ENCODE peak calls at places on chromosomes 11 and 22, in five cellular contexts. R is cardiac muscle cell, J is neural progenitor cell, T is ovary, G is Caco-2. V is an unnamed sample. For H3K36me3, the result is how much of the 10 kb centered on the place peaks cover.

GRCh38 chr11:57474017-57474750 is 13.9 kb downstream of the RTN4RL2 start:
- DNase-seq in R (no peak), J (no peak), T (no peak), G (no peak), V (no peak)

GRCh38 chr22:37609240-37610152 is 862 bp downstream of the GGA1 start:
- DNase-seq in R (no peak), J (no peak), T (no peak), G (no peak), V (no peak)

GRCh38 chr11:124633355-124633754 is 10.7 kb downstream of the TBRG1 start:
- DNase-seq in R (no peak), J (no peak), T (no peak), G (no peak), V (no peak)

GRCh38 chr11:118142081-118142480 is 10.5 kb downstream of the SCN4B start:
- DNase-seq in R (no peak), J (no peak), T (no peak), G (peak), V (peak)

GRCh38 chr11:128153697-128154048 is 433.7 kb downstream of the ETS1 start:
- DNase-seq in R (no peak), J (no peak), T (no peak), G (no peak), V (no peak)

GRCh38 chr22:29541845-29542244 is 11.7 kb downstream of the THOC5 start:
- DNase-seq in R (no peak), J (no peak), T (no peak), G (no peak), V (no peak)

GRCh38 chr11:93831343-93832082 is 18.9 kb downstream of the VSTM5 start:
- DNase-seq in R (no peak), J (no peak), T (no peak), G (no peak), V (no peak)

GRCh38 chr22:26553056-26553752 is 36.7 kb downstream of the TPST2 start:
- DNase-seq in R (no peak), J (no peak), T (no peak), G (no peak), V (peak)

GRCh38 chr11:108220721-108221346 is 1.6 kb downstream of the NPAT start:
- DNase-seq in R (no peak), J (no peak), T (no peak), G (no peak), V (no peak)

GRCh38 chr22:26286091-26286780 is 117.0 kb downstream of the SEZ6L start:
- DNase-seq in R (no peak), J (no peak), T (no peak), G (no peak), V (no peak)

GRCh38 chr11:15072551-15073143 is 746 bp upstream of the CALCB start:
- DNase-seq in R (no peak), J (no peak), T (no peak), G (no peak), V (no peak)

GRCh38 chr11:108536783-108537182 is 38.6 kb upstream of the POGLUT3 start:
- DNase-seq in R (no peak), J (no peak), T (no peak), G (no peak), V (no peak)

GRCh38 chr22:31173386-31174145 is 13.6 kb downstream of the RNF185 start:
- DNase-seq in R (no peak), J (no peak), T (no peak), G (no peak), V (peak)

GRCh38 chr11:1937616-1938342 is 9.4 kb upstream of the MRPL23 start:
- DNase-seq in R (no peak), J (no peak), T (peak), G (peak), V (no peak)

GRCh38 chr11:2084721-2085120 is 54.5 kb downstream of the IGF2 start:
- DNase-seq in R (no peak), J (no peak), T (no peak), G (no peak), V (no peak)

GRCh38 chr11:11816511-11817319 is 25.1 kb upstream of the USP47 start:
- DNase-seq in R (no peak), J (no peak), T (no peak), G (no peak), V (no peak)

GRCh38 chr11:8813658-8814057 is 97.3 kb upstream of the AKIP1 start:
- DNase-seq in R (peak), J (peak), T (peak), G (peak), V (no peak)

GRCh38 chr11:15035283-15035682 is 38.1 kb upstream of the CALCB start:
- DNase-seq in R (no peak), J (peak), T (no peak), G (no peak), V (no peak)

GRCh38 chr11:58592760-58593472 is 14.1 kb downstream of the ZFP91 start:
- DNase-seq in R (no peak), J (no peak), T (no peak), G (no peak), V (no peak)

GRCh38 chr11:96015911-96016565 is 92.1 kb upstream of the MTMR2 start:
- DNase-seq in R (no peak), J (no peak), T (no peak), G (no peak), V (no peak)

GRCh38 chr11:113572349-113572748 is 97.2 kb upstream of the DRD2 start:
- DNase-seq in R (no peak), J (no peak), T (no peak), G (no peak), V (no peak)

GRCh38 chr11:72589802-72590761 is 84.1 kb downstream of the PDE2A start:
- DNase-seq in R (peak), J (peak), T (no peak), G (peak), V (no peak)
- TF ChIP-seq CTCF in R (peak), J (peak), T (peak), G (peak), V (peak)

GRCh38 chr11:43951231-43951630 is 8.8 kb downstream of the C11orf96 start:
- DNase-seq in R (no peak), J (peak), T (no peak), G (no peak), V (no peak)
- H3K36me3 ChIP-seq in R (under half), J (under half), T (under half), G (under half), V (under half)

GRCh38 chr11:101914349-101914736 is 467 bp upstream of the CEP126 start:
- DNase-seq in R (peak), J (peak), T (peak), G (no peak), V (no peak)

GRCh38 chr11:101915811-101916291 is 471 bp downstream of the ANGPTL5 start:
- DNase-seq in R (no peak), J (peak), T (no peak), G (no peak), V (no peak)

GRCh38 chr11:101916422-101916821 is at the start of gene ANGPTL5:
- DNase-seq in R (no peak), J (no peak), T (no peak), G (no peak), V (no peak)

GRCh38 chr11:101913631-101914030 is 1.2 kb upstream of the CEP126 start:
- DNase-seq in R (no peak), J (no peak), T (no peak), G (no peak), V (no peak)

GRCh38 chr11:101914737-101915426 is at the start of gene CEP126:
- DNase-seq in R (peak), J (peak), T (peak), G (peak), V (peak)
- TF ChIP-seq CTCF in R (peak), J (peak), T (peak), G (peak), V (peak)

GRCh38 chr22:40764743-40765441 is 54.3 kb downstream of the SLC25A17 start:
- DNase-seq in R (no peak), J (no peak), T (no peak), G (no peak), V (no peak)

GRCh38 chr22:40766956-40767355 is 52.2 kb downstream of the SLC25A17 start:
- DNase-seq in R (no peak), J (no peak), T (no peak), G (no peak), V (peak)

GRCh38 chr22:40768187-40768586 is 51.0 kb downstream of the SLC25A17 start:
- DNase-seq in R (no peak), J (no peak), T (no peak), G (no peak), V (no peak)

DNA sequence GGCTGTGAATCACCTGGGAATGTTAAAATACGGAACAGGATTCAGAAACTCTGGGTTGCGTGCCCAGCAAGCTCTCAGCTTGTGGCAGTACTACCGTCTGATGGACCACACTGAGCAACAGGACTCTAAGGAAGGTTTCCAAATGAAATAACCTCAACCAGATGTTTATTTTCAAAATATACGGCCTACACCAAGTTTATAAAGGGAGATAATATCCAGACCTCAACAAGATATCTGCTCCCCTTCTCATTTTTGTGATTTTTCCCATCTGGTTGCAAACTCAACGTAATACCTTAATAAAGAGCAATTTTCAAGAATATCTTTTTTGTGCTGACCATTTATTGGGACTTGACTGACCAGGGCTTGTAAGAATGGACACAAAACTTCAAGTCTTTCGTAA is 49.4 kb downstream of the SLC25A17 start:
- DNase-seq in R (no peak), J (no peak), T (no peak), G (no peak), V (no peak)
- H3K36me3 ChIP-seq in R (under half), J (under half), T (under half), G (under half), V (under half)

GRCh38 chr11:73324116-73324515 is 16.0 kb downstream of the ARHGEF17 start:
- DNase-seq in R (no peak), J (no peak), T (no peak), G (no peak), V (no peak)

GRCh38 chr11:73322986-73323306 is 14.9 kb downstream of the ARHGEF17 start:
- DNase-seq in R (no peak), J (no peak), T (no peak), G (no peak), V (no peak)

GRCh38 chr11:73322111-73322985 is 14.3 kb downstream of the ARHGEF17 start:
- DNase-seq in R (no peak), J (no peak), T (no peak), G (no peak), V (no peak)

GRCh38 chr11:73324665-73325035 is 16.6 kb downstream of the ARHGEF17 start:
- DNase-seq in R (no peak), J (no peak), T (no peak), G (no peak), V (no peak)

GRCh38 chr11:73323464-73323863 is 15.4 kb downstream of the ARHGEF17 start:
- DNase-seq in R (peak), J (peak), T (peak), G (no peak), V (no peak)
- TF ChIP-seq CTCF in R (no peak), J (no peak), T (no peak), G (no peak), V (no peak)

GRCh38 chr22:35363571-35364086 is 17.3 kb upstream of the HMOX1 start:
- DNase-seq in R (no peak), J (no peak), T (no peak), G (no peak), V (no peak)

GRCh38 chr22:35355744-35356420 is 25.0 kb upstream of the HMOX1 start:
- DNase-seq in R (no peak), J (no peak), T (no peak), G (no peak), V (no peak)

GRCh38 chr22:35361001-35361551 is 19.8 kb upstream of the HMOX1 start:
- DNase-seq in R (no peak), J (no peak), T (no peak), G (no peak), V (no peak)

GRCh38 chr22:35357883-35358621 is 22.8 kb upstream of the HMOX1 start:
- DNase-seq in R (no peak), J (no peak), T (no peak), G (no peak), V (peak)

DNA sequence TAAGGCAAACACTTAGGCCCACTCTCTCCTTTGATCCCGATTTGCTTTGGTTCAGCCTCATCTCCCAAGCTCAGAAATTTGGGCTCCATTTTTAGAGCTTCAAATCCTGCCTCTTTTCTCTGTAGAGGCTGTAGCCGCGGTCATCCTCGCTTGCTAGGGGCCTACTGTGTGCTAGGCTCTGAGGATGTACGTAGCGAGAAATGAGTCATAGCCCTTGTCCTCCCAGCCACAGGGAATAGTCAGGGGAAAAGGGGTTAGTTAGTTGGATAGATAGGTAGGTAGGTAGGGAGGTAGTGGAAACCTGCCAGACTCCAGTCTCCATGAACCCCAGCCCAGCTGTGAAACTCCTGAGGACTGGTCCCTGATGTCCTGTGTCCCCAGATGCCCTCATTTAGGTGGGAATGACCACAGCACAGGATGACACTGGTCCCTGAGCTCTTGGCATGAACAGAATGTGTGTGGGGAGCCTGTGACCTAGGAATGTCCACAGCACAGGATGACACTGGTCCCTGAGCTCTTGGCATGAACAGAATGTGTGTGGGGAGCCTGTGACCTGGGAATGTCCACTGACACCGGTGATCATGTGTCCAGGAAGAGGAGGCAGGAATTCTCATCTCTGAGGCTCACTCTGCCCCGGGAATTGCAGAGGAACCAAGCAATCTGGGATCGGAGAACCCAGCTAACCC is 21.4 kb upstream of the HMOX1 start:
- DNase-seq in R (no peak), J (no peak), T (no peak), G (no peak), V (no peak)
- H3K36me3 ChIP-seq in R (under half), J (under half), T (under half), G (under half), V (under half)

DNA sequence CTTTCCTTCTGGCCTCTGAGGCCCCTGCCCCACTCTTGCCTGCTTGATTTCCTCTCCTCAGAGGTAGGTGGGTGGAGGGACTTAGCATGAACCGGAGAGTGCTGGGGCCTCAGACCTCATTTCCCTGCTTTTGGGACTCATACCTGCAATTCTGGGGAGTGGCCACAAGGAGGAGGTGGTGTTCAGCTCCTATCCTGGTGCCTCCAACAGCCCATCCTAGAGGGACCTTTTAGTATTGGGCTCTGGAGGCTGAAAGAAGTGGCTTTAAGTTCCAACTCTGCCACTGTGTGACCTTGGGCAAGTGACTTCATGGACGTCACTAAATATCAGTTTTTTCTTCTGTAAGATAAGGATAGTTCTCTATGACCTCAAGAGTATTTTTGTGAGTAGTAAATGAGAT is 98.6 kb downstream of the KIAA1671 start:
- DNase-seq in R (no peak), J (no peak), T (no peak), G (no peak), V (no peak)
- TF ChIP-seq CTCF in R (peak), J (peak), T (no peak), G (peak), V (peak)

V was measured in kidney epithelial cell.